ENCODE peak calls at places on chromosomes 7 and 10, in ten cellular contexts. E is GM13977, H is anterior cingulate cortex, D is brain microvascular endothelial cell, P is left ventricle myocardium superior, F is NT2/D1, C is aorta, L is adipocyte, V is ecto neural progenitor cell, T is body of pancreas. Y is an unnamed sample.

GRCh38 chr7:512541-513311 is 6.9 kb downstream of the PDGFA start:
- DNase-seq in L (no peak), C (peak), D (no peak), E (no peak), T (peak), V (no peak), H (no peak), P (peak), F (no peak), Y (no peak)

GRCh38 chr7:3188946-3189345 is 112.1 kb upstream of the SDK1 start:
- DNase-seq in V (no peak), C (no peak), H (no peak), E (no peak), L (no peak), F (no peak), T (no peak), D (no peak), P (no peak), Y (no peak)

GRCh38 chr7:45582868-45583277 is 8.7 kb downstream of the ADCY1 start:
- DNase-seq in D (no peak), L (no peak), T (no peak), P (no peak), F (no peak), H (no peak), V (peak), E (no peak), C (no peak), Y (no peak)

GRCh38 chr7:14045651-14046050 is 56.2 kb upstream of the ETV1 start:
- DNase-seq in T (no peak), F (no peak), P (no peak), C (no peak), L (no peak), D (no peak), E (no peak), H (no peak), V (no peak), Y (no peak)

GRCh38 chr10:75048669-75049098 is 62.8 kb upstream of the SAMD8 start:
- DNase-seq in E (no peak), H (no peak), T (peak), L (peak), D (no peak), F (no peak), V (peak), C (peak), P (no peak), Y (no peak)

GRCh38 chr10:114526112-114526496 is 121.8 kb upstream of the AFAP1L2 start:
- DNase-seq in P (no peak), E (peak), T (no peak), H (no peak), V (no peak), C (no peak), F (no peak), D (peak), L (peak), Y (no peak)

GRCh38 chr10:35042783-35043182 is 47.4 kb downstream of the CUL2 start:
- DNase-seq in E (no peak), D (no peak), C (no peak), H (no peak), L (no peak), F (no peak), P (no peak), T (no peak), V (no peak), Y (no peak)

GRCh38 chr7:134857958-134858357 is 78.5 kb downstream of the CALD1 start:
- DNase-seq in H (no peak), L (no peak), V (no peak), F (no peak), E (no peak), C (no peak), D (no peak), P (no peak), T (no peak), Y (no peak)

GRCh38 chr10:9289811-9290210 is 1235.3 kb downstream of the GATA3 start:
- DNase-seq in H (no peak), F (no peak), L (peak), D (no peak), C (no peak), V (no peak), E (no peak), P (no peak), T (no peak), Y (no peak)

GRCh38 chr10:121828045-121828444 is 99.8 kb downstream of the ATE1 start:
- DNase-seq in T (no peak), D (no peak), V (no peak), H (no peak), P (no peak), C (no peak), F (no peak), E (no peak), L (no peak), Y (no peak)

GRCh38 chr10:98252451-98252850 is 15.5 kb downstream of the LOXL4 start:
- DNase-seq in E (no peak), C (no peak), T (no peak), D (no peak), P (no peak), V (no peak), F (no peak), H (no peak), L (no peak), Y (no peak)

GRCh38 chr10:33237736-33238624 is 96.5 kb downstream of the NRP1 start:
- DNase-seq in C (no peak), V (no peak), T (no peak), P (no peak), L (peak), H (no peak), F (peak), D (peak), E (no peak), Y (peak)

GRCh38 chr10:49074836-49075235 is 40.5 kb downstream of the VSTM4 start:
- DNase-seq in D (no peak), C (no peak), H (no peak), T (no peak), V (peak), E (no peak), P (no peak), F (no peak), L (no peak), Y (no peak)

GRCh38 chr7:22853674-22854157 is 31.1 kb upstream of the TOMM7 start:
- DNase-seq in V (no peak), H (no peak), T (peak), E (peak), F (no peak), C (no peak), D (no peak), P (peak), L (no peak), Y (no peak)

GRCh38 chr10:91596821-91597396 is 36.0 kb downstream of the PPP1R3C start:
- DNase-seq in V (no peak), T (no peak), L (peak), F (no peak), P (no peak), C (no peak), H (no peak), D (peak), E (no peak), Y (no peak)

GRCh38 chr7:54921116-54921515 is 97.7 kb upstream of the EGFR start:
- DNase-seq in L (no peak), T (no peak), V (no peak), H (no peak), D (no peak), C (no peak), P (no peak), F (no peak), E (no peak), Y (no peak)

GRCh38 chr7:134927723-134928122 is 58.6 kb upstream of the AGBL3 start:
- DNase-seq in E (no peak), D (no peak), P (no peak), L (no peak), H (no peak), T (no peak), F (no peak), C (no peak), V (no peak), Y (no peak)

GRCh38 chr7:74094224-74095095 is 10.9 kb downstream of the LIMK1 start:
- DNase-seq in L (peak), V (peak), H (peak), P (peak), F (peak), D (peak), E (peak), T (peak), C (peak), Y (peak)

GRCh38 chr7:106246941-106247826 is 37.6 kb downstream of the NAMPT start:
- DNase-seq in C (no peak), F (no peak), H (no peak), E (no peak), P (no peak), V (no peak), T (no peak), L (no peak), D (no peak), Y (no peak)

GRCh38 chr10:121188005-121188404 is 336.8 kb downstream of the WDR11 start:
- DNase-seq in C (no peak), T (no peak), V (no peak), F (no peak), L (no peak), H (no peak), D (no peak), E (no peak), P (no peak), Y (no peak)

GRCh38 chr10:132107947-132108877 is 42.5 kb downstream of the JAKMIP3 start:
- DNase-seq in F (no peak), C (peak), E (no peak), L (no peak), T (no peak), V (peak), P (no peak), D (no peak), H (no peak), Y (no peak)

GRCh38 chr7:147541261-147541660 is 1049.3 kb upstream of the C7orf33 start:
- DNase-seq in V (no peak), T (no peak), C (no peak), P (no peak), E (no peak), L (no peak), F (no peak), H (no peak), D (no peak), Y (no peak)

GRCh38 chr7:119026391-119026790 is 801.9 kb downstream of the ANKRD7 start:
- DNase-seq in F (no peak), L (no peak), D (no peak), V (no peak), P (no peak), C (no peak), E (no peak), H (no peak), T (no peak), Y (no peak)

GRCh38 chr10:62528441-62528840 is 154.3 kb downstream of the ZNF365 start:
- DNase-seq in T (no peak), H (no peak), L (no peak), E (peak), V (no peak), C (no peak), F (no peak), P (no peak), D (no peak), Y (no peak)

GRCh38 chr7:72343991-72344390 is 68.1 kb downstream of the CALN1 start:
- DNase-seq in E (no peak), V (no peak), L (no peak), D (no peak), T (no peak), P (no peak), H (no peak), C (no peak), F (no peak), Y (no peak)

Y was measured in ACHN.